ENCODE peak calls at places on chromosomes 2 and 18, in five cellular contexts. X, P, R, O and V are unnamed samples.

GRCh38 chr2:177535000-177535399 is 142.4 kb downstream of the AGPS start:
- DNase-seq in X (no peak), P (no peak), R (no peak), O (no peak), V (no peak)

GRCh38 chr2:174971868-174972781 is 33.1 kb downstream of the CHN1 start:
- DNase-seq in X (no peak), P (peak), R (peak), O (no peak), V (peak)

GRCh38 chr18:2104620-2105462 is 466.5 kb downstream of the METTL4 start:
- DNase-seq in X (peak), P (peak), R (peak), O (peak), V (peak)

GRCh38 chr2:177665948-177666347 is 273.4 kb downstream of the AGPS start:
- DNase-seq in X (no peak), P (no peak), R (no peak), O (no peak), V (no peak)

GRCh38 chr2:140256080-140256479 is 1475.9 kb upstream of the NXPH2 start:
- DNase-seq in X (no peak), P (no peak), R (no peak), O (no peak), V (no peak)

GRCh38 chr2:136527560-136527959 is 237.8 kb upstream of the THSD7B start:
- DNase-seq in X (peak), P (no peak), R (no peak), O (no peak), V (peak)

GRCh38 chr2:6945821-6946220 is 28.6 kb downstream of the RNF144A start:
- DNase-seq in X (no peak), P (no peak), R (no peak), O (no peak), V (no peak)

GRCh38 chr2:27723372-27724144 is 48.0 kb upstream of the MRPL33 start:
- DNase-seq in X (peak), P (peak), R (peak), O (peak), V (no peak)

DNA sequence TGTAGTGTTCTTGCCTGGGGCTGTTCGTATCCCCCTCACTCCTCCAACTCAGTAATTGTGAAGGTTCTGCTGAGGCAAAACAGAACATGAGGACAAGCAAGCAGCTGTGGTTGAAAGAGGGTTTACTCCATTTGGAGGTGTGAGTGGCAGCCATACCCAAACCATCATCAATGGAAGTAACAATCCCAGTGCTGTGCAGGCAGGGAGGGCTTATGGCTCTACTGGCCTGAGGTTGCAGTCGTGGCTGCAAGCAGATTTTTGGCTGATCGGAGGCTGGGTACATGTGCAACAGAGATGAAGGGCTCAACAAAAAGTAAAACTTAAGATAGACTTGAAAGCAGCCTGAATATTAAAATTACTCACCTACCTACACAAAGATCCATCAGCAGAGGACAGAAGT is 13.2 kb downstream of the SRSF7 start:
- DNase-seq in X (no peak), P (no peak), R (no peak), O (no peak), V (no peak)
- H3K27ac ChIP-seq in X (no peak), P (no peak), R (no peak), O (no peak), V (no peak)

GRCh38 chr2:63488118-63488713 is 100.1 kb downstream of the WDPCP start:
- DNase-seq in X (no peak), P (no peak), R (peak), O (no peak), V (peak)
- TF ChIP-seq CTCF in X (peak), P (peak), R (peak), O (peak), V (peak)

GRCh38 chr18:22831441-22831904 is 101.7 kb upstream of the RBBP8 start:
- DNase-seq in X (peak), P (peak), R (no peak), O (no peak), V (no peak)
- H3K27ac ChIP-seq in X (no peak), P (no peak), R (peak), O (no peak), V (no peak)

GRCh38 chr2:109715302-109715937 is 78.7 kb upstream of the RGPD5 start:
- DNase-seq in X (no peak), P (no peak), R (no peak), O (no peak), V (peak)
- TF ChIP-seq CTCF in X (no peak), P (peak), R (peak), O (peak), V (peak)

GRCh38 chr2:67476808-67477790 is 80.0 kb downstream of the ETAA1 start:
- DNase-seq in X (peak), P (no peak), R (peak), O (no peak), V (peak)
- H3K27ac ChIP-seq in X (no peak), P (no peak), R (peak), O (no peak), V (no peak)

DNA sequence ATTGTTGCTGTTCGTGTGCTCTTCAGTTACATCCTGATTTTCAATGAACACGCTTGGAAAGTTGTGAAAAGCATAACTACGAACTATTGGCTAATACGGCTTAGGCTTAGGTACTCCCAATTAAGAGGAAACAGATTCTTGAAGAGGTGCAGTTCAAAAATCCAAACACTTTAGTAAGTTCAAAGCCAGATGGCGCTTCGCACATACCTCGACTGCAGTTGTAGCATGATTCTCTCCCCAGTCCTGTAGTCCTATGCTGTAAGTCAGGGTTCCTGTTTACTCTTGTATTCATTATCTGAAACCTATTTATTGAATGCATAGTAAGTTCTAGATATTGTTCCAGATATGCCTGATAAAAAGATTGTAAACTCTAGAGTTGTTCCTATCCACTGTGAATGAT is 165.2 kb downstream of the TRIB2 start:
- DNase-seq in X (no peak), P (no peak), R (no peak), O (no peak), V (no peak)
- TF ChIP-seq CTCF in X (peak), P (no peak), R (no peak), O (no peak), V (no peak)